ENCODE peak calls at places on chromosomes 6 and 20, in four cellular contexts. Q is COLO829; K is naive thymus-derived CD4-positive, alpha-beta T cell; T is ELF-1. P is an unnamed sample.

GRCh38 chr6:34015576-34015975 is 130.3 kb downstream of the GRM4 start:
- DNase-seq in Q (no peak), K (no peak), T (peak; percentile 84), P (no peak)

GRCh38 chr6:70694371-70694770 is 26.7 kb downstream of the SMAP1 start:
- DNase-seq in Q (no peak), K (no peak), T (no peak), P (no peak)

GRCh38 chr20:2707353-2708072 is 14.9 kb downstream of the EBF4 start:
- DNase-seq in Q (no peak), K (no peak), T (no peak), P (no peak)

GRCh38 chr6:11876934-11877433 is 98.4 kb upstream of the ADTRP start:
- DNase-seq in Q (no peak), K (no peak), T (no peak), P (no peak)

GRCh38 chr6:23202207-23202606 is 632.8 kb downstream of the HDGFL1 start:
- DNase-seq in Q (no peak), K (no peak), T (no peak), P (no peak)

GRCh38 chr20:6673071-6673470 is 94.4 kb upstream of the BMP2 start:
- DNase-seq in Q (no peak), K (no peak), T (no peak), P (no peak)

GRCh38 chr6:30690403-30691207 is at the start of gene NRM:
- DNase-seq in Q (peak; percentile 90), K (peak; percentile 48), T (peak; percentile 91), P (peak; percentile 76)

GRCh38 chr20:47054945-47055344 is 160.3 kb downstream of the EYA2 start:
- DNase-seq in Q (no peak), K (no peak), T (no peak), P (no peak)

GRCh38 chr6:127637830-127638229 is 60.9 kb downstream of the C6orf58 start:
- DNase-seq in Q (no peak), K (no peak), T (no peak), P (no peak)

GRCh38 chr20:6707231-6707870 is 60.1 kb upstream of the BMP2 start:
- DNase-seq in Q (no peak), K (no peak), T (no peak), P (no peak)

GRCh38 chr20:30612344-30612743 is 645.1 kb upstream of the DEFB115 start:
- DNase-seq in Q (no peak), K (no peak), T (no peak), P (no peak)

GRCh38 chr6:169997930-169998218 is 246.5 kb downstream of the ERMARD start:
- DNase-seq in Q (no peak), K (no peak), T (no peak), P (no peak)

GRCh38 chr20:33668087-33668790 is 1.5 kb downstream of the ACTL10 start:
- DNase-seq in Q (peak; percentile 54), K (no peak), T (no peak), P (peak; percentile 67)

GRCh38 chr6:170174771-170175643 is 115.9 kb downstream of the DLL1 start:
- DNase-seq in Q (no peak), K (no peak), T (no peak), P (no peak)

GRCh38 chr6:31727717-31728671 is 1.1 kb downstream of the DDAH2 start:
- DNase-seq in Q (no peak), K (peak; percentile 20), T (no peak), P (no peak)

GRCh38 chr6:35311390-35312075 is 13.9 kb downstream of the DEF6 start:
- DNase-seq in Q (no peak), K (peak; percentile 77), T (no peak), P (peak; percentile 30)

GRCh38 chr6:25088513-25088912 is 152.8 kb upstream of the RIPOR2 start:
- DNase-seq in Q (peak; percentile 83), K (no peak), T (no peak), P (no peak)

GRCh38 chr6:141403827-141404226 is 728.9 kb upstream of the GJE1 start:
- DNase-seq in Q (no peak), K (no peak), T (no peak), P (no peak)

GRCh38 chr6:121485359-121485809 is 49.9 kb downstream of the GJA1 start:
- DNase-seq in Q (peak; percentile 35), K (no peak), T (peak; percentile 22), P (no peak)

GRCh38 chr6:53581161-53581560 is 36.3 kb upstream of the GCLC start:
- DNase-seq in Q (no peak), K (no peak), T (peak; percentile 47), P (no peak)

GRCh38 chr6:2809015-2809414 is 32.6 kb downstream of the SERPINB1 start:
- DNase-seq in Q (peak; percentile 89), K (no peak), T (no peak), P (no peak)

GRCh38 chr6:168060521-168060931 is 18.5 kb downstream of the FRMD1 start:
- DNase-seq in Q (peak; percentile 24), K (no peak), T (peak; percentile 82), P (no peak)

GRCh38 chr20:34322267-34323105 is 19.3 kb upstream of the AHCY start:
- DNase-seq in Q (no peak), K (no peak), T (no peak), P (no peak)

GRCh38 chr6:34745277-34746103 is 11.8 kb upstream of the SNRPC start:
- DNase-seq in Q (no peak), K (no peak), T (no peak), P (no peak)

GRCh38 chr20:53291548-53291947 is 302.1 kb downstream of the ZNF217 start:
- DNase-seq in Q (no peak), K (no peak), T (peak; percentile 55), P (no peak)

GRCh38 chr6:152296648-152297376 is 340.4 kb downstream of the SYNE1 start:
- DNase-seq in Q (no peak), K (no peak), T (no peak), P (no peak)

GRCh38 chr20:54502179-54502578 is 26.8 kb downstream of the DOK5 start:
- DNase-seq in Q (peak; percentile 50), K (no peak), T (no peak), P (no peak)

GRCh38 chr20:50089140-50089786 is 23.7 kb downstream of the UBE2V1 start:
- DNase-seq in Q (peak; percentile 51), K (no peak), T (no peak), P (no peak)

GRCh38 chr20:53608456-53609413 is 15.1 kb upstream of the ZNF217 start:
- DNase-seq in Q (no peak), K (peak; percentile 43), T (peak; percentile 82), P (peak; percentile 24)

GRCh38 chr6:13303668-13304017 is 24.7 kb downstream of the TBC1D7 start:
- DNase-seq in Q (peak; percentile 88), K (no peak), T (no peak), P (no peak)

GRCh38 chr6:134537146-134537555 is 219.2 kb upstream of the SGK1 start:
- DNase-seq in Q (no peak), K (no peak), T (no peak), P (no peak)

GRCh38 chr6:37456816-37457560 is 24.0 kb downstream of the CMTR1 start:
- DNase-seq in Q (no peak), K (no peak), T (no peak), P (no peak)